ENCODE peak calls at places on chromosome 20, in six cellular contexts. M is NCI-H2029; Z is activated naive CD8-positive, alpha-beta T cell treated with anti-CD3 and anti-CD28 coated beads, Interleukin-2, amount 50 U/mL, for 24 hours; R is glutamatergic neuron; Y is activated effector memory CD4-positive, alpha-beta T cell treated with Interleukin-2 at 50 U/mL for 16 hours; S is A549. C is an unnamed sample.

GRCh38 chr20:63106108-63106764 is 99.5 kb upstream of the BHLHE23 start:
- DNase-seq in M (peak; percentile 30), Z (no peak), R (no peak), Y (no peak), S (no peak), C (no peak)

GRCh38 chr20:10618611-10619245 is 55.1 kb downstream of the JAG1 start:
- DNase-seq in M (no peak), Z (no peak), R (no peak), Y (no peak), S (no peak), C (no peak)

GRCh38 chr20:7938058-7938457 is 2.2 kb downstream of the HAO1 start:
- DNase-seq in M (no peak), Z (no peak), R (no peak), Y (no peak), S (no peak), C (no peak)

GRCh38 chr20:49979030-49979832 is 3.5 kb upstream of the SNAI1 start:
- DNase-seq in M (no peak), Z (peak; percentile 72), R (peak; percentile 79), Y (peak; percentile 49), S (peak; percentile 77), C (peak; percentile 38)

GRCh38 chr20:46820682-46821081 is 74.0 kb upstream of the EYA2 start:
- DNase-seq in M (no peak), Z (no peak), R (peak; percentile 43), Y (no peak), S (no peak), C (no peak)

GRCh38 chr20:43942661-43943285 is 28.1 kb downstream of the TOX2 start:
- DNase-seq in M (no peak), Z (no peak), R (no peak), Y (no peak), S (no peak), C (peak; percentile 26)

GRCh38 chr20:47501117-47501482 is 587 bp upstream of the NCOA3 start:
- DNase-seq in M (no peak), Z (no peak), R (no peak), Y (no peak), S (peak; percentile 22), C (no peak)

GRCh38 chr20:61044499-61044898 is 207.6 kb upstream of the CDH4 start:
- DNase-seq in M (no peak), Z (no peak), R (no peak), Y (no peak), S (no peak), C (no peak)

GRCh38 chr20:34222208-34222607 is 19.0 kb upstream of the ASIP start:
- DNase-seq in M (no peak), Z (no peak), R (no peak), Y (no peak), S (no peak), C (no peak)

GRCh38 chr20:61419010-61419409 is 166.9 kb downstream of the CDH4 start:
- DNase-seq in M (no peak), Z (no peak), R (no peak), Y (no peak), S (no peak), C (no peak)

GRCh38 chr20:43988867-43989266 is 74.2 kb downstream of the TOX2 start:
- DNase-seq in M (no peak), Z (no peak), R (no peak), Y (no peak), S (no peak), C (no peak)

GRCh38 chr20:46348231-46348803 is 40.0 kb upstream of the CDH22 start:
- DNase-seq in M (no peak), Z (no peak), R (peak; percentile 75), Y (no peak), S (no peak), C (no peak)

GRCh38 chr20:38217791-38218565 is 42.6 kb downstream of the KIAA1755 start:
- DNase-seq in M (no peak), Z (no peak), R (no peak), Y (no peak), S (peak; percentile 92), C (no peak)

GRCh38 chr20:23399568-23400241 is 21.6 kb downstream of the NAPB start:
- DNase-seq in M (peak; percentile 36), Z (no peak), R (no peak), Y (no peak), S (peak; percentile 28), C (peak; percentile 15)

GRCh38 chr20:44212792-44213191 is 2.2 kb upstream of the OSER1 start:
- DNase-seq in M (no peak), Z (no peak), R (no peak), Y (no peak), S (no peak), C (no peak)

GRCh38 chr20:23229989-23230388 is 120.6 kb upstream of the NXT1 start:
- DNase-seq in M (no peak), Z (no peak), R (no peak), Y (no peak), S (no peak), C (no peak)

GRCh38 chr20:44051661-44052000 is 135.4 kb downstream of the JPH2 start:
- DNase-seq in M (no peak), Z (no peak), R (no peak), Y (no peak), S (no peak), C (no peak)

GRCh38 chr20:41480054-41480770 is 113.6 kb upstream of the EMILIN3 start:
- DNase-seq in M (no peak), Z (no peak), R (no peak), Y (no peak), S (no peak), C (no peak)

GRCh38 chr20:44370639-44371218 is 15.2 kb downstream of the HNF4A start:
- DNase-seq in M (no peak), Z (no peak), R (no peak), Y (no peak), S (peak; percentile 90), C (no peak)

GRCh38 chr20:1185316-1185741 is 548 bp upstream of the TMEM74B start:
- DNase-seq in M (no peak), Z (peak; percentile 14), R (peak; percentile 51), Y (no peak), S (peak; percentile 38), C (no peak)

GRCh38 chr20:56554869-56555268 is 21.8 kb downstream of the FAM209B start:
- DNase-seq in M (peak; percentile 99), Z (peak; percentile 2), R (no peak), Y (no peak), S (peak; percentile 77), C (no peak)

GRCh38 chr20:5480824-5481600 is 164.3 kb upstream of the PROKR2 start:
- DNase-seq in M (peak; percentile 91), Z (no peak), R (no peak), Y (no peak), S (no peak), C (no peak)

GRCh38 chr20:38843346-38843745 is 37.8 kb downstream of the PPP1R16B start:
- DNase-seq in M (no peak), Z (peak; percentile 48), R (no peak), Y (no peak), S (no peak), C (no peak)

GRCh38 chr20:45034436-45034835 is 66.5 kb downstream of the KCNS1 start:
- DNase-seq in M (no peak), Z (no peak), R (no peak), Y (no peak), S (no peak), C (no peak)

GRCh38 chr20:36988494-36988966 is 37.0 kb upstream of the SAMHD1 start:
- DNase-seq in M (peak; percentile 21), Z (no peak), R (no peak), Y (no peak), S (no peak), C (no peak)

GRCh38 chr20:58028123-58028522 is 200.3 kb downstream of the ANKRD60 start:
- DNase-seq in M (no peak), Z (peak; percentile 33), R (no peak), Y (no peak), S (no peak), C (no peak)

GRCh38 chr20:51738877-51739447 is 29.2 kb downstream of the ATP9A start:
- DNase-seq in M (no peak), Z (no peak), R (no peak), Y (no peak), S (no peak), C (no peak)

GRCh38 chr20:44911264-44911921 is 1.5 kb downstream of the PABPC1L start:
- DNase-seq in M (peak; percentile 17), Z (peak; percentile 64), R (peak; percentile 76), Y (peak; percentile 24), S (peak; percentile 78), C (peak; percentile 41)

GRCh38 chr20:63769891-63770474 is 30.4 kb downstream of the SLC2A4RG start:
- DNase-seq in M (no peak), Z (no peak), R (no peak), Y (no peak), S (no peak), C (no peak)

GRCh38 chr20:12180107-12180661 is 262.5 kb downstream of the BTBD3 start:
- DNase-seq in M (peak; percentile 33), Z (no peak), R (no peak), Y (no peak), S (no peak), C (no peak)